ENCODE peak calls at places on chromosomes 16 and 17, in nine cellular contexts. One of them, this sample, is unnamed.

GRCh38 chr17:68197997-68198930 is 49.6 kb upstream of the AMZ2 start:
- DNase-seq in HCT116: no peak
- DNase-seq in lung: no peak
- DNase-seq in AG04450: no peak
- DNase-seq in AG10803: no peak
- DNase-seq in heart left ventricle: no peak
- DNase-seq in CD8-positive, alpha-beta T cell: no peak
- DNase-seq in mucosa of descending colon: peak; percentile 35
- DNase-seq in tibial artery: no peak
- DNase-seq in this sample: no peak

GRCh38 chr17:45144199-45145034 is 3.9 kb upstream of the HEXIM1 start:
- DNase-seq in HCT116: no peak
- DNase-seq in lung: no peak
- DNase-seq in AG04450: no peak
- DNase-seq in AG10803: peak; percentile 43
- DNase-seq in heart left ventricle: peak; percentile 84
- DNase-seq in CD8-positive, alpha-beta T cell: no peak
- DNase-seq in mucosa of descending colon: peak; percentile 64
- DNase-seq in tibial artery: peak; percentile 80
- DNase-seq in this sample: no peak

GRCh38 chr17:66345264-66345663 is 42.9 kb downstream of the PRKCA start:
- DNase-seq in HCT116: no peak
- DNase-seq in lung: no peak
- DNase-seq in AG04450: no peak
- DNase-seq in AG10803: peak; percentile 33
- DNase-seq in heart left ventricle: no peak
- DNase-seq in CD8-positive, alpha-beta T cell: no peak
- DNase-seq in mucosa of descending colon: no peak
- DNase-seq in tibial artery: no peak
- DNase-seq in this sample: no peak

GRCh38 chr16:87535855-87536794 is 43.3 kb upstream of the ZCCHC14 start:
- DNase-seq in HCT116: no peak
- DNase-seq in lung: no peak
- DNase-seq in AG04450: no peak
- DNase-seq in AG10803: no peak
- DNase-seq in heart left ventricle: no peak
- DNase-seq in CD8-positive, alpha-beta T cell: no peak
- DNase-seq in mucosa of descending colon: no peak
- DNase-seq in tibial artery: no peak
- DNase-seq in this sample: no peak

GRCh38 chr16:8858994-8859912 is 9.6 kb downstream of the CARHSP1 start:
- DNase-seq in HCT116: no peak
- DNase-seq in lung: no peak
- DNase-seq in AG04450: no peak
- DNase-seq in AG10803: no peak
- DNase-seq in heart left ventricle: no peak
- DNase-seq in CD8-positive, alpha-beta T cell: no peak
- DNase-seq in mucosa of descending colon: peak; percentile 3
- DNase-seq in tibial artery: no peak
- DNase-seq in this sample: no peak

GRCh38 chr17:77962349-77962748 is 3.8 kb downstream of the TNRC6C start:
- DNase-seq in HCT116: no peak
- DNase-seq in lung: no peak
- DNase-seq in AG04450: no peak
- DNase-seq in AG10803: no peak
- DNase-seq in heart left ventricle: no peak
- DNase-seq in CD8-positive, alpha-beta T cell: no peak
- DNase-seq in mucosa of descending colon: no peak
- DNase-seq in tibial artery: no peak
- DNase-seq in this sample: no peak

GRCh38 chr16:760498-761343 is at the start of gene MSLN:
- DNase-seq in HCT116: peak; percentile 67
- DNase-seq in lung: peak; percentile 52
- DNase-seq in AG04450: no peak
- DNase-seq in AG10803: no peak
- DNase-seq in heart left ventricle: no peak
- DNase-seq in CD8-positive, alpha-beta T cell: no peak
- DNase-seq in mucosa of descending colon: no peak
- DNase-seq in tibial artery: no peak
- DNase-seq in this sample: no peak

GRCh38 chr16:9134739-9135138 is 43.3 kb downstream of the HAPSTR1 start:
- DNase-seq in HCT116: peak; percentile 29
- DNase-seq in lung: no peak
- DNase-seq in AG04450: no peak
- DNase-seq in AG10803: peak; percentile 48
- DNase-seq in heart left ventricle: peak; percentile 75
- DNase-seq in CD8-positive, alpha-beta T cell: peak; percentile 32
- DNase-seq in mucosa of descending colon: peak; percentile 68
- DNase-seq in tibial artery: peak; percentile 64
- DNase-seq in this sample: no peak

GRCh38 chr16:35636831-35637230 is 2177.4 kb downstream of the TP53TG3F start:
- DNase-seq in HCT116: no peak
- DNase-seq in lung: no peak
- DNase-seq in AG04450: no peak
- DNase-seq in AG10803: no peak
- DNase-seq in heart left ventricle: no peak
- DNase-seq in CD8-positive, alpha-beta T cell: no peak
- DNase-seq in mucosa of descending colon: no peak
- DNase-seq in tibial artery: no peak
- DNase-seq in this sample: no peak

GRCh38 chr16:35626051-35626450 is 2166.6 kb downstream of the TP53TG3F start:
- DNase-seq in HCT116: no peak
- DNase-seq in lung: no peak
- DNase-seq in AG04450: no peak
- DNase-seq in AG10803: no peak
- DNase-seq in heart left ventricle: no peak
- DNase-seq in CD8-positive, alpha-beta T cell: no peak
- DNase-seq in mucosa of descending colon: no peak
- DNase-seq in tibial artery: no peak
- DNase-seq in this sample: no peak

GRCh38 chr16:35629001-35629400 is 2169.6 kb downstream of the TP53TG3F start:
- DNase-seq in HCT116: no peak
- DNase-seq in lung: no peak
- DNase-seq in AG04450: no peak
- DNase-seq in AG10803: no peak
- DNase-seq in heart left ventricle: no peak
- DNase-seq in CD8-positive, alpha-beta T cell: no peak
- DNase-seq in mucosa of descending colon: no peak
- DNase-seq in tibial artery: no peak
- DNase-seq in this sample: no peak

DNA sequence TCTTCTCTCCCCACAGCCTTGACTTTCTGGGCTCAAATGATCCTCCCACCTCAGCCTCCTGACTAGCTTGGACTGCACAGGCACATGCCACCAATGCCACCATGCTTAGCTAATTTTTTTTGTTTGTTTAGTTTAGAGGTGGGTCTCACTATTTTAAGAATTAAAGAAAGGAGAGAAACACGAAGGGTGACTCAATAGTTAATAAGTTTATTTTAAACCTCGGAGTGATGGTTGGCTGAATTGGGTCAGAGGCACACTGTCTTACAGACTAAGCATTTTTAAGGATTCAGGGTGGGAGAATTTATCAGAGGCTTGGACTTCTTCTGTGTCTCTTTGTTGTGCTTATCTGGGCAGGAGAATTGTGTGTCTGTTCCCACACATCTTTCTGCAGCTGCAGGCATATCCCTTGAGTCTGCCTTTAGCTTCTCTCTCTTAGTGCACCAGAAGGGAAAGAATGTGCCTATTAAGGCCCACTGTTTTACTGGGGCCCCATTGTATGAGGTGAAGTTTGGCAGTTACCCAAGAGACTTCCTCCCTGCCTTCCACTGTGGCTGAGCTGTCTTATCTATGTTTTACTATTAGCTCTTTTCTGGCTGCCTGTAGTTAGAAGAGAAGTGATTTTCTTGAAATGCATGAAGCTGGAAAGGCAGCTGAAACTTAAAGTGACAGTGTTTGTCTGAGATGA is 2172.0 kb downstream of the TP53TG3F start:
- DNase-seq in HCT116: no peak
- DNase-seq in lung: no peak
- DNase-seq in AG04450: no peak
- DNase-seq in AG10803: no peak
- DNase-seq in heart left ventricle: no peak
- DNase-seq in CD8-positive, alpha-beta T cell: no peak
- DNase-seq in mucosa of descending colon: no peak
- DNase-seq in tibial artery: no peak
- DNase-seq in this sample: no peak
- H3K4me3 ChIP-seq in HCT116: no peak overlapping the region
- H3K4me3 ChIP-seq in lung: no peak overlapping the region
- H3K4me3 ChIP-seq in AG04450: no peak overlapping the region
- H3K4me3 ChIP-seq in AG10803: no peak overlapping the region
- H3K4me3 ChIP-seq in heart left ventricle: no peak overlapping the region
- H3K4me3 ChIP-seq in CD8-positive, alpha-beta T cell: no peak overlapping the region
- H3K4me3 ChIP-seq in mucosa of descending colon: no peak overlapping the region
- H3K4me3 ChIP-seq in tibial artery: no peak overlapping the region
- H3K4me3 ChIP-seq in this sample: no peak overlapping the region

DNA sequence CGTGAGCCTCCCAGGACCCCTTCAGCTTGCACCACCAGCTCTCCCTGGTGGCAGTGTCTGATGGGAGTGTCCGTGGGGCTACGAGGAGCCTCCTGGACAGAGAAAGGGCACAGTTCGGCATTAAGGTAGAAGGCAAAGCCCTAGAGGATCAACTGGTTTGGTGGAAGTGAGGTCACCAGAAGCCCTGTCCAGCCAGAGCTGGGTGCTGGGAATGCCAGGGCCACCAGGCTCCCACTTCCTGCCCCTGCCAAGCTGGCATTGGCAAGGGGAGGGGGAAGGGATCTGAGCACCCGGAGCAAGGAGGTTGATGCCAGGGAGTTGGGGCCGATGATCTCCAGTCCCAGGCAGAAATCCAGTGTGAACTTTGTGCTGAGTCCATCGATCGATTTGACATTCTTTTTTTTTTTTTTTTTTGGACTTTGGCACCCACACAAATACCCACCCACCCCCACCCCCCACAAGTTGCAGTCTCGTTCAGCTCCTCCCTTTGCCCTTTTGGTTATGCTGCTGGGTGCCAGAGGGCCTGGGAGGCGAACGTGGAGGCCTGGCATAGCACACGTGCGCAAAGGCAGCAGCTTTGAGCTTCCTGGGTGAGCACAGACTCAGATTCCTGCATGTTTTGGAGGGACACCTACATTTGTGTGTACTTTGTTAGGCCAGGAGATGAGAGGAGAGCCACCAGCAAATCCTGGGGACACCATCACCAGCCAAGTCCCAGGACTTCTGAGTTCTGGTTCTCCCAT is 2.1 kb downstream of the NHERF1 start:
- DNase-seq in HCT116: no peak
- DNase-seq in lung: no peak
- DNase-seq in AG04450: no peak
- DNase-seq in AG10803: no peak
- DNase-seq in heart left ventricle: no peak
- DNase-seq in CD8-positive, alpha-beta T cell: no peak
- DNase-seq in mucosa of descending colon: peak; percentile 66
- DNase-seq in tibial artery: no peak
- DNase-seq in this sample: no peak
- TF ChIP-seq CTCF in HCT116: no peak
- TF ChIP-seq CTCF in lung: no peak
- TF ChIP-seq CTCF in AG04450: no peak
- TF ChIP-seq CTCF in AG10803: no peak
- TF ChIP-seq CTCF in heart left ventricle: no peak
- TF ChIP-seq CTCF in CD8-positive, alpha-beta T cell: no peak
- TF ChIP-seq CTCF in mucosa of descending colon: no peak
- TF ChIP-seq CTCF in tibial artery: no peak
- TF ChIP-seq CTCF in this sample: no peak

GRCh38 chr17:75774988-75775668 is 9.5 kb upstream of the UNK start:
- DNase-seq in HCT116: no peak
- DNase-seq in lung: no peak
- DNase-seq in AG04450: no peak
- DNase-seq in AG10803: peak; percentile 33
- DNase-seq in heart left ventricle: no peak
- DNase-seq in CD8-positive, alpha-beta T cell: no peak
- DNase-seq in mucosa of descending colon: no peak
- DNase-seq in tibial artery: peak; percentile 62
- DNase-seq in this sample: no peak

GRCh38 chr17:75774471-75774987 is 9.5 kb upstream of the GALK1 start:
- DNase-seq in HCT116: no peak
- DNase-seq in lung: no peak
- DNase-seq in AG04450: no peak
- DNase-seq in AG10803: no peak
- DNase-seq in heart left ventricle: no peak
- DNase-seq in CD8-positive, alpha-beta T cell: no peak
- DNase-seq in mucosa of descending colon: no peak
- DNase-seq in tibial artery: peak; percentile 64
- DNase-seq in this sample: no peak

GRCh38 chr17:75778861-75779249 is 5.8 kb upstream of the UNK start:
- DNase-seq in HCT116: no peak
- DNase-seq in lung: no peak
- DNase-seq in AG04450: no peak
- DNase-seq in AG10803: no peak
- DNase-seq in heart left ventricle: no peak
- DNase-seq in CD8-positive, alpha-beta T cell: peak; percentile 54
- DNase-seq in mucosa of descending colon: peak; percentile 71
- DNase-seq in tibial artery: no peak
- DNase-seq in this sample: no peak

GRCh38 chr17:75777243-75777922 is 7.2 kb upstream of the UNK start:
- DNase-seq in HCT116: no peak
- DNase-seq in lung: no peak
- DNase-seq in AG04450: no peak
- DNase-seq in AG10803: no peak
- DNase-seq in heart left ventricle: no peak
- DNase-seq in CD8-positive, alpha-beta T cell: no peak
- DNase-seq in mucosa of descending colon: no peak
- DNase-seq in tibial artery: no peak
- DNase-seq in this sample: no peak

DNA sequence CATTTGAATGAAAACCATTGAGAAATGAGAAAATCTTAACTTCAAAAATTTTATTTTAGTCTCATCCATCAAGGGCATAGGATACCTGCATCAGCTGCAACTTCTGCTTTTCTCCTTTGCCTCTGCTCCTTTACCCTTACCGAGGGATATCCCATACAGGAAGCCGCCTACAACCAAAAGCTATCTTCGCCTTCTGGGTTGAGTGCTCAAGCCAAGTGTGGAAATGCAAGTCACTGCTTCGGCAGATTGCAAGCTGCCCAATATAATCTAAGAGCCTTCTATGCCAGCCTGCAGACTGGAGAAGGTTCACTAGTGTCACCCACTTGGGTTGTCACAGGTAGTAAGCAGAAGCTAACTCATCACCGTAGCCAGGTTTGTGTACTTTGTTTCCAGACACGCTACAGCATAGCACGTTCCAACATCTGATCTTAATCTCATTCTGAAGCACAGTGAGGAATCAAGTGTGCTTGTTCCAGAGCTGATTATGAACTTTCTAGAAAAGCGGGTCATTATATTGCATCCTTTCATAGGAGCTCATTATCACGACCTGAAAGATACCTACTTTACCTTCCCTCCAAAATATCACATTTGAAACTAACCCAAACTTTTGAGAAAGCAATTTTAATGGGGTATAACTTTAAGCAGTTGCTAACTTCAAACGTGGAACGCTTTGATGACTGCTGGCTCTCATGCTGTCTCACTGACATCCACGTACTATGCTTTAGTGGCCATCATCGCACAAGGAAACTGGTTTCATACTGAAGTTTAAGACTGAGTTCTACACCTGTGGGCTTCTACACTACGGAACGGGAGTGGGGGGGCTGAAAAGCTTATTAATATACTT is 8.0 kb upstream of the UNK start:
- DNase-seq in HCT116: no peak
- DNase-seq in lung: no peak
- DNase-seq in AG04450: no peak
- DNase-seq in AG10803: peak; percentile 31
- DNase-seq in heart left ventricle: no peak
- DNase-seq in CD8-positive, alpha-beta T cell: peak; percentile 34
- DNase-seq in mucosa of descending colon: peak; percentile 19
- DNase-seq in tibial artery: peak; percentile 48
- DNase-seq in this sample: no peak
- H3K4me3 ChIP-seq in HCT116: no peak overlapping the region
- H3K4me3 ChIP-seq in lung: peak overlapping the region; percentile 19
- H3K4me3 ChIP-seq in AG04450: peak overlapping the region; percentile 42
- H3K4me3 ChIP-seq in AG10803: peak overlapping the region; percentile 91
- H3K4me3 ChIP-seq in heart left ventricle: peak overlapping the region; percentile 97
- H3K4me3 ChIP-seq in CD8-positive, alpha-beta T cell: peak overlapping the region; percentile 87
- H3K4me3 ChIP-seq in mucosa of descending colon: no peak overlapping the region
- H3K4me3 ChIP-seq in tibial artery: peak overlapping the region; percentile 78
- H3K4me3 ChIP-seq in this sample: peak overlapping the region; percentile 75

GRCh38 chr17:17888821-17889220 is 52.0 kb upstream of the SREBF1 start:
- DNase-seq in HCT116: no peak
- DNase-seq in lung: no peak
- DNase-seq in AG04450: no peak
- DNase-seq in AG10803: no peak
- DNase-seq in heart left ventricle: no peak
- DNase-seq in CD8-positive, alpha-beta T cell: no peak
- DNase-seq in mucosa of descending colon: no peak
- DNase-seq in tibial artery: no peak
- DNase-seq in this sample: no peak
- TF ChIP-seq CTCF in HCT116: no peak
- TF ChIP-seq CTCF in lung: no peak
- TF ChIP-seq CTCF in AG04450: peak; percentile 31
- TF ChIP-seq CTCF in AG10803: no peak
- TF ChIP-seq CTCF in heart left ventricle: no peak
- TF ChIP-seq CTCF in CD8-positive, alpha-beta T cell: no peak
- TF ChIP-seq CTCF in mucosa of descending colon: no peak
- TF ChIP-seq CTCF in tibial artery: no peak
- TF ChIP-seq CTCF in this sample: peak; percentile 27

This sample was measured in retinal pigment epithelial cell.